ENCODE peak calls at places on chromosomes 5 and 9, in seven cellular contexts. One of them, this sample, is unnamed.

GRCh38 chr9:131264231-131264630 is 12.1 kb downstream of the FAM78A start:
- DNase-seq in HCT116: no peak
- DNase-seq in endodermal cell: peak
- DNase-seq in glomerular endothelial cell: no peak
- DNase-seq in stimulated activated CD4-positive, alpha-beta T cell treated with anti-CD3 and anti-CD28 coated beads, Interleukin-4, amount 100 ng/mL, for 4 hours: peak
- DNase-seq in T-cell: no peak
- DNase-seq in spleen: peak
- DNase-seq in this sample: no peak

GRCh38 chr5:143153332-143154119 is 250.0 kb downstream of the NR3C1 start:
- DNase-seq in T-cell: no peak
- DNase-seq in glomerular endothelial cell: no peak
- DNase-seq in endodermal cell: no peak
- DNase-seq in stimulated activated CD4-positive, alpha-beta T cell treated with anti-CD3 and anti-CD28 coated beads, Interleukin-4, amount 100 ng/mL, for 4 hours: no peak
- DNase-seq in HCT116: no peak
- DNase-seq in spleen: no peak
- DNase-seq in this sample: no peak

GRCh38 chr5:152349683-152350526 is 55.2 kb downstream of the NMUR2 start:
- DNase-seq in spleen: no peak
- DNase-seq in glomerular endothelial cell: no peak
- DNase-seq in T-cell: peak
- DNase-seq in endodermal cell: peak
- DNase-seq in stimulated activated CD4-positive, alpha-beta T cell treated with anti-CD3 and anti-CD28 coated beads, Interleukin-4, amount 100 ng/mL, for 4 hours: peak
- DNase-seq in HCT116: peak
- DNase-seq in this sample: peak

GRCh38 chr5:57445715-57446037 is 36.9 kb downstream of the ACTBL2 start:
- DNase-seq in endodermal cell: no peak
- DNase-seq in HCT116: no peak
- DNase-seq in stimulated activated CD4-positive, alpha-beta T cell treated with anti-CD3 and anti-CD28 coated beads, Interleukin-4, amount 100 ng/mL, for 4 hours: no peak
- DNase-seq in spleen: no peak
- DNase-seq in glomerular endothelial cell: no peak
- DNase-seq in T-cell: no peak
- DNase-seq in this sample: no peak

GRCh38 chr9:135080286-135081263 is 6.9 kb upstream of the OLFM1 start:
- DNase-seq in spleen: peak
- DNase-seq in stimulated activated CD4-positive, alpha-beta T cell treated with anti-CD3 and anti-CD28 coated beads, Interleukin-4, amount 100 ng/mL, for 4 hours: no peak
- DNase-seq in T-cell: no peak
- DNase-seq in endodermal cell: no peak
- DNase-seq in HCT116: no peak
- DNase-seq in glomerular endothelial cell: no peak
- DNase-seq in this sample: no peak

GRCh38 chr5:147427784-147428401 is 82.0 kb downstream of the DPYSL3 start:
- DNase-seq in stimulated activated CD4-positive, alpha-beta T cell treated with anti-CD3 and anti-CD28 coated beads, Interleukin-4, amount 100 ng/mL, for 4 hours: no peak
- DNase-seq in glomerular endothelial cell: no peak
- DNase-seq in T-cell: no peak
- DNase-seq in endodermal cell: no peak
- DNase-seq in spleen: no peak
- DNase-seq in HCT116: no peak
- DNase-seq in this sample: no peak

GRCh38 chr5:64767959-64768357 is 533 bp downstream of the SREK1IP1 start:
- DNase-seq in stimulated activated CD4-positive, alpha-beta T cell treated with anti-CD3 and anti-CD28 coated beads, Interleukin-4, amount 100 ng/mL, for 4 hours: peak
- DNase-seq in glomerular endothelial cell: peak
- DNase-seq in endodermal cell: no peak
- DNase-seq in HCT116: no peak
- DNase-seq in T-cell: peak
- DNase-seq in spleen: peak
- DNase-seq in this sample: no peak

GRCh38 chr5:1299961-1300360 is 5.1 kb upstream of the TERT start:
- DNase-seq in spleen: peak
- DNase-seq in endodermal cell: peak
- DNase-seq in T-cell: no peak
- DNase-seq in glomerular endothelial cell: no peak
- DNase-seq in stimulated activated CD4-positive, alpha-beta T cell treated with anti-CD3 and anti-CD28 coated beads, Interleukin-4, amount 100 ng/mL, for 4 hours: no peak
- DNase-seq in HCT116: no peak
- DNase-seq in this sample: no peak

GRCh38 chr5:103394676-103395075 is 136.1 kb downstream of the MACIR start:
- DNase-seq in endodermal cell: no peak
- DNase-seq in HCT116: no peak
- DNase-seq in glomerular endothelial cell: no peak
- DNase-seq in spleen: no peak
- DNase-seq in T-cell: no peak
- DNase-seq in stimulated activated CD4-positive, alpha-beta T cell treated with anti-CD3 and anti-CD28 coated beads, Interleukin-4, amount 100 ng/mL, for 4 hours: no peak
- DNase-seq in this sample: no peak

GRCh38 chr5:132427285-132428146 is 58.0 kb downstream of the SLC22A5 start:
- DNase-seq in stimulated activated CD4-positive, alpha-beta T cell treated with anti-CD3 and anti-CD28 coated beads, Interleukin-4, amount 100 ng/mL, for 4 hours: no peak
- DNase-seq in endodermal cell: peak
- DNase-seq in HCT116: no peak
- DNase-seq in glomerular endothelial cell: no peak
- DNase-seq in T-cell: peak
- DNase-seq in spleen: peak
- DNase-seq in this sample: peak

GRCh38 chr5:139745800-139746690 is 49.6 kb upstream of the PSD2 start:
- DNase-seq in HCT116: peak
- DNase-seq in glomerular endothelial cell: no peak
- DNase-seq in T-cell: peak
- DNase-seq in spleen: peak
- DNase-seq in stimulated activated CD4-positive, alpha-beta T cell treated with anti-CD3 and anti-CD28 coated beads, Interleukin-4, amount 100 ng/mL, for 4 hours: no peak
- DNase-seq in endodermal cell: peak
- DNase-seq in this sample: peak

GRCh38 chr9:22097712-22098111 is 88.6 kb upstream of the CDKN2B start:
- DNase-seq in spleen: no peak
- DNase-seq in stimulated activated CD4-positive, alpha-beta T cell treated with anti-CD3 and anti-CD28 coated beads, Interleukin-4, amount 100 ng/mL, for 4 hours: no peak
- DNase-seq in HCT116: no peak
- DNase-seq in glomerular endothelial cell: no peak
- DNase-seq in endodermal cell: no peak
- DNase-seq in T-cell: no peak
- DNase-seq in this sample: peak

GRCh38 chr5:150639317-150639738 is 1.1 kb upstream of the SYNPO start:
- DNase-seq in glomerular endothelial cell: no peak
- DNase-seq in T-cell: no peak
- DNase-seq in spleen: no peak
- DNase-seq in HCT116: no peak
- DNase-seq in endodermal cell: no peak
- DNase-seq in stimulated activated CD4-positive, alpha-beta T cell treated with anti-CD3 and anti-CD28 coated beads, Interleukin-4, amount 100 ng/mL, for 4 hours: no peak
- DNase-seq in this sample: no peak

GRCh38 chr9:124208571-124208970 is 49.2 kb upstream of the NEK6 start:
- DNase-seq in T-cell: no peak
- DNase-seq in glomerular endothelial cell: no peak
- DNase-seq in spleen: no peak
- DNase-seq in HCT116: no peak
- DNase-seq in stimulated activated CD4-positive, alpha-beta T cell treated with anti-CD3 and anti-CD28 coated beads, Interleukin-4, amount 100 ng/mL, for 4 hours: no peak
- DNase-seq in endodermal cell: peak
- DNase-seq in this sample: no peak

GRCh38 chr9:71179183-71179582 is 57.8 kb upstream of the TRPM3 start:
- DNase-seq in stimulated activated CD4-positive, alpha-beta T cell treated with anti-CD3 and anti-CD28 coated beads, Interleukin-4, amount 100 ng/mL, for 4 hours: no peak
- DNase-seq in T-cell: no peak
- DNase-seq in glomerular endothelial cell: no peak
- DNase-seq in endodermal cell: no peak
- DNase-seq in HCT116: no peak
- DNase-seq in spleen: no peak
- DNase-seq in this sample: no peak

GRCh38 chr9:94443039-94443722 is 111.7 kb upstream of the PCAT7 start:
- DNase-seq in HCT116: no peak
- DNase-seq in glomerular endothelial cell: no peak
- DNase-seq in T-cell: no peak
- DNase-seq in spleen: no peak
- DNase-seq in endodermal cell: no peak
- DNase-seq in stimulated activated CD4-positive, alpha-beta T cell treated with anti-CD3 and anti-CD28 coated beads, Interleukin-4, amount 100 ng/mL, for 4 hours: no peak
- DNase-seq in this sample: no peak

GRCh38 chr5:157469073-157469472 is 9.1 kb downstream of the NIPAL4 start:
- DNase-seq in HCT116: no peak
- DNase-seq in spleen: no peak
- DNase-seq in T-cell: no peak
- DNase-seq in stimulated activated CD4-positive, alpha-beta T cell treated with anti-CD3 and anti-CD28 coated beads, Interleukin-4, amount 100 ng/mL, for 4 hours: no peak
- DNase-seq in glomerular endothelial cell: no peak
- DNase-seq in endodermal cell: no peak
- DNase-seq in this sample: no peak

GRCh38 chr5:81749562-81750307 is 1.2 kb downstream of the SSBP2 start:
- DNase-seq in endodermal cell: peak
- DNase-seq in spleen: peak
- DNase-seq in stimulated activated CD4-positive, alpha-beta T cell treated with anti-CD3 and anti-CD28 coated beads, Interleukin-4, amount 100 ng/mL, for 4 hours: peak
- DNase-seq in HCT116: no peak
- DNase-seq in glomerular endothelial cell: no peak
- DNase-seq in T-cell: peak
- DNase-seq in this sample: peak

GRCh38 chr5:93909356-93909755 is 168.0 kb upstream of the POU5F2 start:
- DNase-seq in glomerular endothelial cell: no peak
- DNase-seq in spleen: no peak
- DNase-seq in endodermal cell: no peak
- DNase-seq in HCT116: no peak
- DNase-seq in T-cell: no peak
- DNase-seq in stimulated activated CD4-positive, alpha-beta T cell treated with anti-CD3 and anti-CD28 coated beads, Interleukin-4, amount 100 ng/mL, for 4 hours: no peak
- DNase-seq in this sample: no peak

GRCh38 chr5:109863752-109864151 is 174.0 kb downstream of the MAN2A1 start:
- DNase-seq in endodermal cell: no peak
- DNase-seq in stimulated activated CD4-positive, alpha-beta T cell treated with anti-CD3 and anti-CD28 coated beads, Interleukin-4, amount 100 ng/mL, for 4 hours: no peak
- DNase-seq in glomerular endothelial cell: no peak
- DNase-seq in HCT116: no peak
- DNase-seq in spleen: no peak
- DNase-seq in T-cell: no peak
- DNase-seq in this sample: no peak

GRCh38 chr5:135434591-135435466 is 12.3 kb downstream of the DCANP1 start:
- DNase-seq in endodermal cell: peak
- DNase-seq in glomerular endothelial cell: no peak
- DNase-seq in spleen: no peak
- DNase-seq in HCT116: no peak
- DNase-seq in T-cell: no peak
- DNase-seq in stimulated activated CD4-positive, alpha-beta T cell treated with anti-CD3 and anti-CD28 coated beads, Interleukin-4, amount 100 ng/mL, for 4 hours: no peak
- DNase-seq in this sample: peak

GRCh38 chr9:13023498-13023897 is 248.7 kb downstream of the LURAP1L start:
- DNase-seq in spleen: no peak
- DNase-seq in HCT116: no peak
- DNase-seq in glomerular endothelial cell: no peak
- DNase-seq in T-cell: no peak
- DNase-seq in stimulated activated CD4-positive, alpha-beta T cell treated with anti-CD3 and anti-CD28 coated beads, Interleukin-4, amount 100 ng/mL, for 4 hours: no peak
- DNase-seq in endodermal cell: no peak
- DNase-seq in this sample: no peak

GRCh38 chr5:107067391-107067790 is 603.3 kb downstream of the EFNA5 start:
- DNase-seq in T-cell: no peak
- DNase-seq in stimulated activated CD4-positive, alpha-beta T cell treated with anti-CD3 and anti-CD28 coated beads, Interleukin-4, amount 100 ng/mL, for 4 hours: no peak
- DNase-seq in glomerular endothelial cell: no peak
- DNase-seq in HCT116: no peak
- DNase-seq in endodermal cell: peak
- DNase-seq in spleen: no peak
- DNase-seq in this sample: no peak

GRCh38 chr9:87504938-87505337 is 7.3 kb downstream of the DAPK1 start:
- DNase-seq in spleen: no peak
- DNase-seq in T-cell: no peak
- DNase-seq in glomerular endothelial cell: no peak
- DNase-seq in stimulated activated CD4-positive, alpha-beta T cell treated with anti-CD3 and anti-CD28 coated beads, Interleukin-4, amount 100 ng/mL, for 4 hours: no peak
- DNase-seq in HCT116: no peak
- DNase-seq in endodermal cell: no peak
- DNase-seq in this sample: no peak

GRCh38 chr5:143842920-143843319 is 31.0 kb downstream of the HMHB1 start:
- DNase-seq in spleen: no peak
- DNase-seq in HCT116: no peak
- DNase-seq in endodermal cell: no peak
- DNase-seq in glomerular endothelial cell: no peak
- DNase-seq in T-cell: no peak
- DNase-seq in stimulated activated CD4-positive, alpha-beta T cell treated with anti-CD3 and anti-CD28 coated beads, Interleukin-4, amount 100 ng/mL, for 4 hours: no peak
- DNase-seq in this sample: no peak

GRCh38 chr5:83265318-83265717 is 188.0 kb downstream of the XRCC4 start:
- DNase-seq in glomerular endothelial cell: peak
- DNase-seq in T-cell: no peak
- DNase-seq in stimulated activated CD4-positive, alpha-beta T cell treated with anti-CD3 and anti-CD28 coated beads, Interleukin-4, amount 100 ng/mL, for 4 hours: no peak
- DNase-seq in spleen: no peak
- DNase-seq in HCT116: no peak
- DNase-seq in endodermal cell: no peak
- DNase-seq in this sample: no peak

GRCh38 chr9:113522858-113523257 is 59.3 kb downstream of the RGS3 start:
- DNase-seq in T-cell: no peak
- DNase-seq in stimulated activated CD4-positive, alpha-beta T cell treated with anti-CD3 and anti-CD28 coated beads, Interleukin-4, amount 100 ng/mL, for 4 hours: no peak
- DNase-seq in HCT116: no peak
- DNase-seq in glomerular endothelial cell: no peak
- DNase-seq in endodermal cell: no peak
- DNase-seq in spleen: no peak
- DNase-seq in this sample: no peak

GRCh38 chr5:167595196-167595595 is 696.2 kb upstream of the WWC1 start:
- DNase-seq in glomerular endothelial cell: no peak
- DNase-seq in spleen: no peak
- DNase-seq in stimulated activated CD4-positive, alpha-beta T cell treated with anti-CD3 and anti-CD28 coated beads, Interleukin-4, amount 100 ng/mL, for 4 hours: no peak
- DNase-seq in HCT116: no peak
- DNase-seq in endodermal cell: no peak
- DNase-seq in T-cell: no peak
- DNase-seq in this sample: no peak

GRCh38 chr5:168366124-168366523 is 74.7 kb downstream of the WWC1 start:
- DNase-seq in stimulated activated CD4-positive, alpha-beta T cell treated with anti-CD3 and anti-CD28 coated beads, Interleukin-4, amount 100 ng/mL, for 4 hours: no peak
- DNase-seq in spleen: no peak
- DNase-seq in T-cell: no peak
- DNase-seq in HCT116: no peak
- DNase-seq in endodermal cell: peak
- DNase-seq in glomerular endothelial cell: no peak
- DNase-seq in this sample: peak

GRCh38 chr9:7963026-7963425 is 163.4 kb upstream of the DMAC1 start:
- DNase-seq in spleen: no peak
- DNase-seq in HCT116: no peak
- DNase-seq in glomerular endothelial cell: no peak
- DNase-seq in stimulated activated CD4-positive, alpha-beta T cell treated with anti-CD3 and anti-CD28 coated beads, Interleukin-4, amount 100 ng/mL, for 4 hours: no peak
- DNase-seq in endodermal cell: no peak
- DNase-seq in T-cell: no peak
- DNase-seq in this sample: no peak

GRCh38 chr9:127556871-127557270 is 55.2 kb upstream of the STXBP1 start:
- DNase-seq in stimulated activated CD4-positive, alpha-beta T cell treated with anti-CD3 and anti-CD28 coated beads, Interleukin-4, amount 100 ng/mL, for 4 hours: no peak
- DNase-seq in glomerular endothelial cell: no peak
- DNase-seq in HCT116: no peak
- DNase-seq in spleen: no peak
- DNase-seq in T-cell: no peak
- DNase-seq in endodermal cell: no peak
- DNase-seq in this sample: no peak

GRCh38 chr5:36611520-36612274 is 5.3 kb downstream of the SLC1A3 start:
- DNase-seq in HCT116: no peak
- DNase-seq in T-cell: no peak
- DNase-seq in endodermal cell: no peak
- DNase-seq in stimulated activated CD4-positive, alpha-beta T cell treated with anti-CD3 and anti-CD28 coated beads, Interleukin-4, amount 100 ng/mL, for 4 hours: no peak
- DNase-seq in spleen: no peak
- DNase-seq in glomerular endothelial cell: no peak
- DNase-seq in this sample: no peak

This sample was measured in ELF-1.